ENCODE peak calls at places on chromosomes 16 and 17, in five cellular contexts. W is NCI-H510A treated with DMSO at 0.1 percent for 48 hours, P is hepatocyte, Q is HuH-7.5, Z is MM.1S. U is an unnamed sample.

GRCh38 chr17:10843806-10844205 is 5.9 kb upstream of the PIRT start:
- DNase-seq in W (no peak), P (peak; percentile 74), Q (no peak), Z (no peak), U (no peak)

GRCh38 chr16:19716183-19716582 is 1.8 kb downstream of the KNOP1 start:
- DNase-seq in W (peak; percentile 71), P (no peak), Q (no peak), Z (no peak), U (no peak)

GRCh38 chr16:80085606-80086005 is 455.2 kb upstream of the DYNLRB2 start:
- DNase-seq in W (no peak), P (no peak), Q (no peak), Z (no peak), U (no peak)

GRCh38 chr16:63067141-63067540 is 1030.9 kb upstream of the CDH8 start:
- DNase-seq in W (no peak), P (no peak), Q (no peak), Z (peak; percentile 3), U (no peak)

GRCh38 chr17:27504188-27504995 is 48.1 kb downstream of the KSR1 start:
- DNase-seq in W (peak; percentile 59), P (peak; percentile 65), Q (no peak), Z (no peak), U (no peak)

GRCh38 chr17:75116681-75117080 is 6.9 kb downstream of the ARMC7 start:
- DNase-seq in W (no peak), P (no peak), Q (no peak), Z (no peak), U (no peak)

GRCh38 chr17:73003487-73003886 is 89.0 kb downstream of the SLC39A11 start:
- DNase-seq in W (no peak), P (peak; percentile 11), Q (peak; percentile 32), Z (no peak), U (no peak)

GRCh38 chr17:79706931-79707382 is 23.8 kb upstream of the ENPP7 start:
- DNase-seq in W (no peak), P (peak; percentile 52), Q (no peak), Z (no peak), U (no peak)

GRCh38 chr17:76868669-76869208 is 535 bp downstream of the MGAT5B start:
- DNase-seq in W (no peak), P (peak; percentile 22), Q (no peak), Z (no peak), U (no peak)

GRCh38 chr16:30893082-30893743 is 664 bp downstream of the BCL7C start:
- DNase-seq in W (no peak), P (peak; percentile 53), Q (no peak), Z (peak; percentile 25), U (peak; percentile 27)

GRCh38 chr16:14522617-14523135 is 107.4 kb downstream of the PARN start:
- DNase-seq in W (no peak), P (no peak), Q (no peak), Z (no peak), U (no peak)

GRCh38 chr16:78300469-78300868 is 201.0 kb downstream of the WWOX start:
- DNase-seq in W (no peak), P (no peak), Q (no peak), Z (no peak), U (no peak)

GRCh38 chr16:15836965-15837611 is 19.7 kb downstream of the MYH11 start:
- DNase-seq in W (no peak), P (no peak), Q (no peak), Z (no peak), U (no peak)

GRCh38 chr17:67221062-67221998 is 23.7 kb downstream of the HELZ start:
- DNase-seq in W (peak; percentile 50), P (peak; percentile 55), Q (peak; percentile 22), Z (no peak), U (peak; percentile 26)

GRCh38 chr16:16083421-16084156 is 134.2 kb downstream of the ABCC1 start:
- DNase-seq in W (no peak), P (no peak), Q (no peak), Z (no peak), U (no peak)

GRCh38 chr17:82947051-82947991 is 107.5 kb upstream of the ZNF750 start:
- DNase-seq in W (no peak), P (no peak), Q (no peak), Z (no peak), U (no peak)

GRCh38 chr17:31216053-31216751 is 80.8 kb downstream of the OMG start:
- DNase-seq in W (peak; percentile 26), P (peak; percentile 71), Q (no peak), Z (peak; percentile 69), U (peak; percentile 27)

GRCh38 chr16:55760665-55761035 is 72.2 kb downstream of the CES1 start:
- DNase-seq in W (no peak), P (no peak), Q (no peak), Z (no peak), U (no peak)

GRCh38 chr16:31085873-31086628 is 2.7 kb downstream of the PRSS53 start:
- DNase-seq in W (no peak), P (peak; percentile 3), Q (no peak), Z (no peak), U (no peak)

GRCh38 chr17:1793447-1793806 is 31.6 kb downstream of the SERPINF1 start:
- DNase-seq in W (no peak), P (no peak), Q (no peak), Z (no peak), U (no peak)

GRCh38 chr17:73932216-73932749 is 271.2 kb upstream of the RPL38 start:
- DNase-seq in W (no peak), P (no peak), Q (no peak), Z (no peak), U (no peak)

GRCh38 chr16:78648517-78648916 is 549.1 kb downstream of the WWOX start:
- DNase-seq in W (no peak), P (no peak), Q (no peak), Z (no peak), U (no peak)

GRCh38 chr17:73358668-73359067 is 46.9 kb upstream of the CDC42EP4 start:
- DNase-seq in W (no peak), P (no peak), Q (no peak), Z (no peak), U (no peak)